ENCODE peak calls at places on chromosomes 5 and 9, in six cellular contexts. D is cerebellum; Q is CD4-positive, alpha-beta T cell; A is glutamatergic neuron; S is NCI-H1092 treated with DMSO at 0.1 percent for 48 hours; N is amniotic stem cell. H is an unnamed sample.

GRCh38 chr9:110114888-110115259 is 93.1 kb downstream of the C9orf152 start:
- DNase-seq in S (no peak), N (no peak), D (no peak), A (peak; percentile 37), Q (no peak), H (no peak)

GRCh38 chr5:53366245-53366644 is 114.2 kb upstream of the FST start:
- DNase-seq in A (no peak), D (no peak), Q (no peak), N (no peak), S (no peak), H (no peak)

GRCh38 chr5:74464512-74465209 is 175.9 kb downstream of the ENC1 start:
- DNase-seq in S (no peak), Q (no peak), A (no peak), D (no peak), N (no peak), H (no peak)

GRCh38 chr9:2853517-2853916 is 9.6 kb upstream of the PUM3 start:
- DNase-seq in Q (no peak), N (no peak), A (no peak), S (no peak), D (no peak), H (no peak)

GRCh38 chr9:96524045-96524444 is 74.1 kb downstream of the HABP4 start:
- DNase-seq in Q (no peak), N (no peak), S (no peak), D (no peak), A (no peak), H (peak; percentile 98)

GRCh38 chr5:157607371-157608161 is 32.0 kb upstream of the ADAM19 start:
- DNase-seq in Q (peak; percentile 53), D (no peak), A (no peak), S (no peak), N (peak; percentile 29), H (peak; percentile 74)

GRCh38 chr5:41858890-41859289 is 11.3 kb downstream of the OXCT1 start:
- DNase-seq in A (no peak), Q (no peak), D (no peak), S (no peak), N (no peak), H (no peak)

GRCh38 chr9:131418143-131419028 is 24.5 kb downstream of the PRRC2B start:
- DNase-seq in Q (no peak), N (no peak), S (peak; percentile 45), A (no peak), D (peak; percentile 52), H (peak; percentile 37)

GRCh38 chr5:141560725-141561483 is 57.9 kb downstream of the DIAPH1 start:
- DNase-seq in A (peak; percentile 79), Q (no peak), D (peak; percentile 85), S (peak; percentile 94), N (peak; percentile 95), H (peak; percentile 83)

GRCh38 chr5:100505984-100506670 is 29.0 kb upstream of the FAM174A start:
- DNase-seq in S (no peak), D (no peak), Q (no peak), A (no peak), N (no peak), H (no peak)

GRCh38 chr9:137441289-137441934 is at the start of gene ENTPD8:
- DNase-seq in D (no peak), N (no peak), Q (no peak), A (peak; percentile 86), S (peak; percentile 55), H (peak; percentile 88)

GRCh38 chr5:42721484-42721883 is 35.1 kb upstream of the CCDC152 start:
- DNase-seq in Q (no peak), D (no peak), N (no peak), S (no peak), A (no peak), H (no peak)